ENCODE peak calls at places on chromosomes 4 and X, in four cellular contexts. E is ELF-1; W is AG09309; A is stimulated activated CD8-positive, alpha-beta memory T cell treated with anti-CD3 and anti-CD28 coated beads, Interleukin-2, amount 100 ng/mL, for 48 hours. Q is an unnamed sample.

GRCh38 chrX:17377047-17377692 is 2.2 kb downstream of the NHS start:
- DNase-seq in A (peak; percentile 10), W (no peak), E (peak; percentile 85), Q (no peak)

GRCh38 chr4:76489799-76490176 is 54.8 kb downstream of the SHROOM3 start:
- DNase-seq in W (no peak), A (no peak), E (no peak), Q (no peak)

GRCh38 chr4:6049972-6050371 is 31.7 kb upstream of the C4orf50 start:
- DNase-seq in A (no peak), E (no peak), W (no peak), Q (no peak)

GRCh38 chr4:152956650-152957436 is 20.7 kb downstream of the FHDC1 start:
- DNase-seq in A (no peak), W (no peak), E (peak; percentile 65), Q (no peak)

GRCh38 chr4:16337936-16338335 is 111.7 kb upstream of the TAPT1 start:
- DNase-seq in E (no peak), W (no peak), A (no peak), Q (no peak)

GRCh38 chrX:148204195-148204594 is 223.1 kb downstream of the FMR1NB start:
- DNase-seq in W (no peak), A (no peak), E (no peak), Q (no peak)

GRCh38 chr4:93771640-93772411 is 56.7 kb upstream of the ATOH1 start:
- DNase-seq in E (no peak), W (no peak), A (no peak), Q (no peak)

GRCh38 chrX:24607616-24608015 is 39.5 kb downstream of the PCYT1B start:
- DNase-seq in W (no peak), A (no peak), E (no peak), Q (no peak)

GRCh38 chr4:8515316-8516060 is 64.7 kb upstream of the GPR78 start:
- DNase-seq in E (no peak), W (no peak), A (no peak), Q (no peak)

GRCh38 chrX:100072286-100072685 is 337.8 kb downstream of the PCDH19 start:
- DNase-seq in A (no peak), W (no peak), E (no peak), Q (no peak)

GRCh38 chr4:17911608-17912007 is 100.8 kb downstream of the NCAPG start:
- DNase-seq in E (no peak), A (no peak), W (no peak), Q (no peak)

GRCh38 chr4:38046735-38047487 is 86.7 kb downstream of the PTTG2 start:
- DNase-seq in W (no peak), A (no peak), E (peak; percentile 70), Q (no peak)

GRCh38 chrX:10981491-10981890 is 129.6 kb upstream of the HCCS start:
- DNase-seq in E (no peak), W (no peak), A (no peak), Q (no peak)

GRCh38 chrX:40952855-40953254 is 132.4 kb upstream of the USP9X start:
- DNase-seq in A (no peak), W (no peak), E (no peak), Q (peak; percentile 26)

GRCh38 chr4:146477054-146477453 is 44.7 kb downstream of the SLC10A7 start:
- DNase-seq in A (no peak), E (no peak), W (no peak), Q (no peak)

GRCh38 chr4:146340798-146341197 is 126.5 kb downstream of the REELD1 start:
- DNase-seq in A (no peak), E (no peak), W (no peak), Q (no peak)

GRCh38 chr4:142940614-142941013 is 94.5 kb upstream of the INPP4B start:
- DNase-seq in W (no peak), E (no peak), A (no peak), Q (no peak)

GRCh38 chrX:56728752-56729151 is 291 bp upstream of the NBDY start:
- DNase-seq in E (no peak), A (no peak), W (no peak), Q (no peak)

GRCh38 chr4:139416073-139416673 is 37.7 kb upstream of the RAB33B start:
- DNase-seq in W (peak; percentile 17), E (no peak), A (no peak), Q (no peak)

GRCh38 chr4:23455482-23455881 is 434.4 kb downstream of the PPARGC1A start:
- DNase-seq in A (no peak), E (peak; percentile 50), W (no peak), Q (no peak)

GRCh38 chr4:118954246-118954645 is 65.6 kb downstream of the SYNPO2 start:
- DNase-seq in A (no peak), E (no peak), W (no peak), Q (no peak)

GRCh38 chr4:184514121-184514988 is 40.0 kb upstream of the IRF2 start:
- DNase-seq in W (peak; percentile 59), E (no peak), A (peak; percentile 65), Q (peak; percentile 94)

GRCh38 chrX:152600853-152601635 is 36.7 kb upstream of the GABRQ start:
- DNase-seq in W (no peak), A (no peak), E (peak; percentile 14), Q (no peak)

GRCh38 chr4:129603241-129603931 is 507.4 kb downstream of the C4orf33 start:
- DNase-seq in E (no peak), W (no peak), A (no peak), Q (no peak)

GRCh38 chrX:49958727-49959126 is 36.3 kb downstream of the CLCN5 start:
- DNase-seq in A (no peak), E (no peak), W (no peak), Q (no peak)

Q was measured in GM12878.